ENCODE peak calls at places on chromosomes 4 and X, in ten cellular contexts. Y is hypothalamus; R is cardiac muscle cell; O is AG09309; Z is WTC11; U is activated CD8-positive, alpha-beta T cell treated with anti-CD3 and anti-CD28 coated beads, Interleukin-2, amount 10 ng/mL, durations not matched to agents 7 days and 5 days; V is NB4; T is stimulated activated CD4-positive, alpha-beta T cell treated with anti-CD3 and anti-CD28 coated beads, Interleukin-15, amount 100 ng/mL, for 1 hour; K is endothelial cell; W is stromal cell of bone marrow. H is an unnamed sample.
A peak's percentile ranks its signal among the peaks of the same experiment; 100 is the strongest.

GRCh38 chr4:1472148-1472797 is 66.0 kb upstream of the NKX1-1 start:
- DNase-seq in Y (no peak), R (no peak), O (no peak), Z (peak; percentile 11), U (no peak), V (no peak), T (no peak), K (no peak), W (no peak), H (no peak)

GRCh38 chr4:78902313-78902712 is 36.9 kb downstream of the PAQR3 start:
- DNase-seq in Y (no peak), R (no peak), O (no peak), Z (no peak), U (no peak), V (no peak), T (no peak), K (no peak), W (no peak), H (no peak)

GRCh38 chr4:41070516-41071281 is 143.6 kb downstream of the APBB2 start:
- DNase-seq in Y (no peak), R (no peak), O (no peak), Z (no peak), U (no peak), V (no peak), T (no peak), K (no peak), W (no peak), H (no peak)

GRCh38 chrX:131237363-131237762 is 51.7 kb downstream of the IGSF1 start:
- DNase-seq in Y (no peak), R (no peak), O (no peak), Z (no peak), U (no peak), V (no peak), T (no peak), K (no peak), W (no peak), H (no peak)

GRCh38 chr4:137621056-137621455 is 88.8 kb upstream of the PCDH18 start:
- DNase-seq in Y (no peak), R (no peak), O (no peak), Z (no peak), U (no peak), V (no peak), T (no peak), K (no peak), W (no peak), H (no peak)

GRCh38 chrX:3143043-3143799 is 102.0 kb downstream of the ARSF start:
- DNase-seq in Y (no peak), R (no peak), O (no peak), Z (no peak), U (peak; percentile 19), V (peak; percentile 8), T (no peak), K (no peak), W (no peak), H (peak; percentile 8)

GRCh38 chr4:67927251-67927650 is 36.0 kb downstream of the TMPRSS11A start:
- DNase-seq in Y (no peak), R (no peak), O (no peak), Z (no peak), U (no peak), V (no peak), T (no peak), K (no peak), W (no peak), H (no peak)

GRCh38 chr4:76251448-76252270 is at the start of gene FAM47E:
- DNase-seq in Y (peak; percentile 71), R (peak; percentile 87), O (no peak), Z (peak; percentile 96), U (peak; percentile 53), V (peak; percentile 40), T (no peak), K (peak; percentile 87), W (peak; percentile 25), H (peak; percentile 55)

GRCh38 chr4:13559414-13559813 is 15.1 kb upstream of the NKX3-2 start:
- DNase-seq in Y (no peak), R (no peak), O (peak; percentile 40), Z (no peak), U (no peak), V (no peak), T (no peak), K (peak; percentile 25), W (no peak), H (no peak)

GRCh38 chrX:525134-525533 is 105.5 kb upstream of the SHOX start:
- DNase-seq in Y (no peak), R (no peak), O (no peak), Z (no peak), U (no peak), V (no peak), T (no peak), K (no peak), W (no peak), H (no peak)

GRCh38 chr4:34181891-34182290 is 2062.4 kb downstream of the ARAP2 start:
- DNase-seq in Y (no peak), R (no peak), O (peak; percentile 71), Z (no peak), U (no peak), V (no peak), T (no peak), K (no peak), W (no peak), H (no peak)

GRCh38 chr4:32624943-32625603 is 1904.9 kb downstream of the PCDH7 start:
- DNase-seq in Y (no peak), R (no peak), O (no peak), Z (no peak), U (no peak), V (no peak), T (no peak), K (no peak), W (no peak), H (no peak)

GRCh38 chrX:16671005-16671404 is 21.0 kb downstream of the S100G start:
- DNase-seq in Y (no peak), R (peak; percentile 48), O (no peak), Z (no peak), U (peak; percentile 41), V (peak; percentile 61), T (no peak), K (peak; percentile 4), W (no peak), H (peak; percentile 20)

GRCh38 chr4:85823295-85823694 is 348.3 kb downstream of the ARHGAP24 start:
- DNase-seq in Y (no peak), R (no peak), O (no peak), Z (no peak), U (no peak), V (no peak), T (no peak), K (no peak), W (no peak), H (no peak)

GRCh38 chr4:8136972-8137710 is 21.5 kb downstream of the ABLIM2 start:
- DNase-seq in Y (no peak), R (no peak), O (no peak), Z (no peak), U (no peak), V (no peak), T (no peak), K (no peak), W (no peak), H (no peak)

GRCh38 chr4:159487284-159487747 is 384.4 kb downstream of the RAPGEF2 start:
- DNase-seq in Y (peak; percentile 7), R (peak; percentile 84), O (peak; percentile 53), Z (peak; percentile 62), U (peak; percentile 47), V (peak; percentile 71), T (no peak), K (peak; percentile 61), W (peak; percentile 60), H (peak; percentile 40)

H was measured in activated CD4-positive, alpha-beta memory T cell treated with anti-CD3 and anti-CD28 coated beads for 36 hours.